ENCODE peak calls at places on chromosome 13, in six cellular contexts. N is body of pancreas; L is left ventricle myocardium inferior; E is naive thymus-derived CD4-positive, alpha-beta T cell; J is right lobe of liver; O is esophagus squamous epithelium. V is an unnamed sample. For H3K4me1, the result is how much of the 10 kb centered on the place peaks cover.

GRCh38 chr13:58991826-58992477 is 1171.8 kb downstream of the DIAPH3 start:
- DNase-seq in N (no peak), L (no peak), E (no peak), J (no peak), O (no peak), V (no peak)

GRCh38 chr13:87331178-87331577 is 340.0 kb upstream of the SLITRK5 start:
- DNase-seq in N (no peak), L (no peak), E (no peak), J (peak), O (no peak), V (no peak)

GRCh38 chr13:34025746-34026145 is 207.8 kb downstream of the RFC3 start:
- DNase-seq in N (no peak), L (no peak), E (no peak), J (no peak), O (no peak), V (no peak)

GRCh38 chr13:82817133-82817532 is 1065.1 kb downstream of the SLITRK1 start:
- DNase-seq in N (no peak), L (no peak), E (no peak), J (no peak), O (no peak), V (no peak)

GRCh38 chr13:111854403-111854802 is 212.5 kb upstream of the SOX1 start:
- DNase-seq in N (no peak), L (no peak), E (no peak), J (no peak), O (no peak), V (no peak)

GRCh38 chr13:62433660-62434059 is 1018.0 kb upstream of the PCDH20 start:
- DNase-seq in N (no peak), L (no peak), E (no peak), J (no peak), O (no peak), V (no peak)

GRCh38 chr13:27918918-27919255 is 913 bp upstream of the PDX1 start:
- DNase-seq in N (no peak), L (no peak), E (no peak), J (no peak), O (no peak), V (no peak)

GRCh38 chr13:93270769-93271753 is 44.5 kb downstream of the GPC6 start:
- DNase-seq in N (no peak), L (no peak), E (no peak), J (no peak), O (no peak), V (no peak)

GRCh38 chr13:26254583-26255102 is 714 bp downstream of the CDK8 start:
- DNase-seq in N (peak), L (peak), E (peak), J (peak), O (peak), V (peak)

GRCh38 chr13:21812192-21812626 is 141.3 kb downstream of the FGF9 start:
- DNase-seq in N (peak), L (no peak), E (no peak), J (no peak), O (no peak), V (no peak)

GRCh38 chr13:71801781-71802180 is 65.2 kb downstream of the DACH1 start:
- DNase-seq in N (no peak), L (no peak), E (no peak), J (no peak), O (no peak), V (no peak)

GRCh38 chr13:26656919-26657318 is 99.4 kb downstream of the WASF3 start:
- DNase-seq in N (no peak), L (no peak), E (no peak), J (no peak), O (no peak), V (no peak)

GRCh38 chr13:38888309-38888708 is 102.3 kb downstream of the STOML3 start:
- DNase-seq in N (no peak), L (no peak), E (no peak), J (no peak), O (no peak), V (no peak)

GRCh38 chr13:87671824-87672603 is 843 bp downstream of the SLITRK5 start:
- DNase-seq in N (no peak), L (no peak), E (no peak), J (peak), O (no peak), V (no peak)

GRCh38 chr13:98274921-98275487 is 97.9 kb upstream of the RNF113B start:
- DNase-seq in N (no peak), L (no peak), E (no peak), J (no peak), O (no peak), V (no peak)

GRCh38 chr13:27868639-27869435 is 51.0 kb upstream of the PDX1 start:
- DNase-seq in N (no peak), L (no peak), E (no peak), J (no peak), O (no peak), V (no peak)

GRCh38 chr13:26604784-26605183 is 47.3 kb downstream of the WASF3 start:
- DNase-seq in N (peak), L (peak), E (no peak), J (no peak), O (no peak), V (no peak)

GRCh38 chr13:26785845-26786630 is 25.5 kb upstream of the GPR12 start:
- DNase-seq in N (peak), L (no peak), E (peak), J (no peak), O (no peak), V (peak)

GRCh38 chr13:67763316-67763715 is 533.2 kb upstream of the PCDH9 start:
- DNase-seq in N (no peak), L (no peak), E (no peak), J (no peak), O (no peak), V (no peak)

GRCh38 chr13:50613356-50613831 is 230.1 kb downstream of the DLEU7 start:
- DNase-seq in N (no peak), L (no peak), E (no peak), J (no peak), O (no peak), V (no peak)

GRCh38 chr13:37886879-37887278 is 17.3 kb upstream of the TRPC4 start:
- DNase-seq in N (no peak), L (no peak), E (no peak), J (no peak), O (no peak), V (no peak)

GRCh38 chr13:51834581-51835158 is 10.3 kb downstream of the TMEM272 start:
- DNase-seq in N (no peak), L (no peak), E (no peak), J (no peak), O (no peak), V (no peak)

GRCh38 chr13:37429976-37430375 is 168.6 kb downstream of the POSTN start:
- DNase-seq in N (no peak), L (no peak), E (no peak), J (no peak), O (no peak), V (no peak)

GRCh38 chr13:32261567-32261966 is 53.6 kb downstream of the ZAR1L start:
- DNase-seq in N (no peak), L (peak), E (no peak), J (no peak), O (no peak), V (no peak)

GRCh38 chr13:37495046-37495445 is 103.5 kb downstream of the POSTN start:
- DNase-seq in N (no peak), L (no peak), E (no peak), J (no peak), O (no peak), V (no peak)

DNA sequence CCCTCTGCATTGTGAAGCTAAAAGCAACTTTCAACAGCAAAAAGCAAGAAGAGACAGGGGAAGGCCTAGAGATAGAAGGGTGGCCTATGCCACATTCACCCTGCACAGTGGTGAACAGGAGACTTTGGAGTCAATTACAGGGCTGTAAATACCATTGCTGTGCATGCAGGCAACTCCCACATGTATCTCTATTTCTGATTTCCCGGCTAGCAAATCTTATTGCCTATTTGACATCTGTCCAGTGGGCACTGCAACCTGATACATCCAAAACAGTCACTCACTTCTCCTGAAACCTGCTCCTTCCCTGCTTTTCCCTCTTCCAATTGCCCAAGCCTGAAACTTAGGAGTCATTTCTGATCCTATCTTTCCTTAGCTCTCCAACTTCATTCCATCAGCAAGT is 13.4 kb downstream of the RUBCNL start:
- DNase-seq in N (no peak), L (no peak), E (no peak), J (no peak), O (no peak), V (no peak)
- H3K4me3 ChIP-seq in N (no peak), L (no peak), E (no peak), J (no peak), O (no peak), V (no peak)

GRCh38 chr13:112953591-112954487 is 15.2 kb upstream of the MCF2L start:
- DNase-seq in N (no peak), L (no peak), E (no peak), J (no peak), O (no peak), V (no peak)
- H3K4me1 ChIP-seq in N (under half), L (under half), E (under half), J (under half), O (under half), V (under half)

DNA sequence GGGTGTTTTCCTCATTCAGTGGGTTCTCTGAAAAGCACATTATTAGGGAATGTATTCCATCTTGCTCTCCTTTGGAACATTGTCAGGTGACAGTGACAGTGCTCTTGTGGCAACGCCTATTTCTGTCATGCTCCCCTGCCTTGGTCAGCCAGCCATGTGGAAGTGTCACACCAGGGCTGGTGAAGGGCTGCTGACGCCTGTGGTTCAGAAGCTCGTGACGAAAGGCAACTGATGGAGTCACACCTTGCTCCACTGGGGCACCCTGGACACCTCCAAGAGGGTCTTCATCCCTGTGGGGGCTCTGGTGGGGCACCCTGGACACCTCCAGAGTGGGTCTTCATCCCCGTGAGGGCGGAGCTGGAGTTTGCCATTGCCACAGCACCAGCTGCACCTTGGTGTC is 68.9 kb upstream of the GPR183 start:
- DNase-seq in N (no peak), L (no peak), E (no peak), J (no peak), O (peak), V (no peak)
- H3K4me3 ChIP-seq in N (no peak), L (no peak), E (peak), J (no peak), O (no peak), V (no peak)

DNA sequence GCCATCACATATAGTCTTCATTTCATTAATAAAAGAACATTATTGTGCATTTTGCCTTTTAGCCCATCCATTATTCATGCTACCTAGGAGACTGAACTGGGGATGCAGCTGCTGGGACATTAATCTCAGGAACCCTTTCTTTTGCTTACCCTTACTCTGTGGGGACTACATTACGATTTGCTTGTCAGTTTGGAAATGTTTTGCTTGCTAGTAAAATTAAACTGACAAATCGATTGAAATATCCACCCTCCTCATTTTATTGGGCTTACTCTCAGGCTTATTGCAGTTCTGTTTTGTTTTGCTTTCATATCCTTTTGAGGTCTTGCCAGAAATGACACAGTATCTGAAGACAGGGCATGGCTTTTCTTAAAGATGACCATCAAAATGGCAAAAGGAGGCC is 305.2 kb upstream of the MAB21L1 start:
- DNase-seq in N (no peak), L (no peak), E (no peak), J (no peak), O (no peak), V (no peak)
- H3K4me1 ChIP-seq in N (under half), L (under half), E (under half), J (under half), O (under half), V (under half)

GRCh38 chr13:73417012-73417615 is 358.3 kb downstream of the KLF5 start:
- DNase-seq in N (peak), L (no peak), E (no peak), J (no peak), O (no peak), V (no peak)
- H3K4me3 ChIP-seq in N (no peak), L (no peak), E (no peak), J (no peak), O (no peak), V (no peak)